ENCODE peak calls at places on chromosomes 6 and 20, in seven cellular contexts. Q is activated effector memory CD4-positive, alpha-beta T cell treated with anti-CD3 and anti-CD28 coated beads, Interleukin-2, amount 50 U/mL, for 16 hours; Y is activated T-cell treated with anti-CD3 and anti-CD28 coated beads for 1 hour; E is ACHN; H is Calu3; A is heart right ventricle; P is Karpas-422. X is an unnamed sample.

GRCh38 chr6:129835691-129836090 is 25.4 kb downstream of the TMEM244 start:
- DNase-seq in E (no peak), H (peak), A (no peak), Y (no peak), P (no peak), Q (no peak), X (no peak)

GRCh38 chr6:118260833-118261232 is 287.3 kb upstream of the PLN start:
- DNase-seq in P (peak), H (no peak), Y (no peak), E (no peak), A (no peak), Q (no peak), X (no peak)

GRCh38 chr6:4356899-4357659 is 221.7 kb upstream of the ECI2 start:
- DNase-seq in Q (no peak), H (no peak), A (no peak), P (no peak), E (no peak), Y (no peak), X (no peak)

GRCh38 chr20:1277529-1278322 is 11.6 kb downstream of the SNPH start:
- DNase-seq in E (no peak), A (no peak), Y (no peak), Q (no peak), H (no peak), P (no peak), X (no peak)

GRCh38 chr20:35660122-35660937 is 4.4 kb downstream of the CPNE1 start:
- DNase-seq in Y (no peak), H (no peak), E (no peak), P (no peak), Q (peak), A (no peak), X (no peak)

GRCh38 chr6:43848992-43849391 is 79.0 kb downstream of the VEGFA start:
- DNase-seq in P (no peak), A (no peak), Y (no peak), E (no peak), Q (no peak), H (no peak), X (no peak)

GRCh38 chr6:157221049-157221816 is 102.1 kb downstream of the TMEM242 start:
- DNase-seq in Y (peak), E (peak), A (peak), H (peak), P (peak), Q (peak), X (peak)

GRCh38 chr20:48657426-48658197 is 170.2 kb downstream of the PREX1 start:
- DNase-seq in A (no peak), Y (peak), P (peak), Q (peak), H (peak), E (peak), X (peak)

GRCh38 chr6:14079971-14080370 is 37.6 kb upstream of the CD83 start:
- DNase-seq in Y (no peak), P (no peak), E (no peak), H (no peak), A (no peak), Q (no peak), X (no peak)

GRCh38 chr6:121285041-121285440 is 49.2 kb downstream of the TBC1D32 start:
- DNase-seq in E (no peak), Q (no peak), Y (no peak), H (no peak), A (no peak), P (no peak), X (no peak)

GRCh38 chr20:37347347-37347823 is 1.4 kb downstream of the SRC start:
- DNase-seq in H (no peak), E (no peak), P (no peak), Q (peak), Y (no peak), A (no peak), X (no peak)

GRCh38 chr6:162358625-162359024 is 368.9 kb downstream of the PRKN start:
- DNase-seq in A (no peak), P (no peak), E (no peak), Y (no peak), Q (no peak), H (no peak), X (no peak)

GRCh38 chr6:83463886-83464285 is 33.0 kb upstream of the ME1 start:
- DNase-seq in E (no peak), Y (no peak), P (no peak), H (no peak), A (no peak), Q (no peak), X (no peak)

GRCh38 chr6:14549319-14549770 is 431.8 kb downstream of the CD83 start:
- DNase-seq in E (no peak), P (peak), Q (no peak), Y (no peak), H (no peak), A (no peak), X (no peak)

GRCh38 chr6:74161380-74161779 is 465.4 kb downstream of the CD109 start:
- DNase-seq in E (no peak), Q (no peak), H (no peak), P (no peak), A (no peak), Y (no peak), X (no peak)

GRCh38 chr6:36627801-36628246 is 33.7 kb downstream of the SRSF3 start:
- DNase-seq in P (no peak), E (peak), Y (no peak), Q (no peak), A (peak), H (no peak), X (no peak)

GRCh38 chr6:69880570-69880969 is 14.2 kb downstream of the COL19A1 start:
- DNase-seq in H (no peak), P (no peak), E (no peak), Q (no peak), Y (no peak), A (no peak), X (no peak)

GRCh38 chr6:155889405-155889804 is 433.8 kb upstream of the NOX3 start:
- DNase-seq in A (no peak), P (no peak), H (no peak), E (no peak), Y (no peak), Q (no peak), X (no peak)